ENCODE peak calls at places on chromosomes 12 and 14, in four cellular contexts. C, A, F and H are unnamed samples. For H3K4me1, the result is how much of the 10 kb centered on the place peaks cover.

GRCh38 chr14:24712909-24713308 is 78.9 kb upstream of the GZMB start:
- DNase-seq in C (no peak), F (no peak), A (no peak), H (no peak)

GRCh38 chr14:68363401-68363800 is 429.5 kb downstream of the ZFP36L1 start:
- DNase-seq in A (peak), C (no peak), F (no peak), H (no peak)

GRCh38 chr14:56490379-56490778 is 89.2 kb upstream of the TMEM260 start:
- DNase-seq in A (peak), C (no peak), F (no peak), H (no peak)

GRCh38 chr14:70919774-70920173 is 12.5 kb downstream of the PCNX1 start:
- DNase-seq in F (no peak), C (no peak), A (no peak), H (peak)

GRCh38 chr12:55983229-55983849 is 9.5 kb downstream of the RAB5B start:
- DNase-seq in A (no peak), F (no peak), C (no peak), H (no peak)

GRCh38 chr12:110940933-110941332 is 20.6 kb upstream of the MYL2 start:
- DNase-seq in C (no peak), F (no peak), A (no peak), H (no peak)

GRCh38 chr14:100573757-100574641 is 13.2 kb downstream of the BEGAIN start:
- DNase-seq in C (no peak), F (no peak), A (no peak), H (no peak)

GRCh38 chr12:95767703-95768102 is 22.9 kb downstream of the NTN4 start:
- DNase-seq in C (no peak), A (no peak), F (no peak), H (no peak)

GRCh38 chr14:67559639-67560038 is 26.5 kb downstream of the PLEKHH1 start:
- DNase-seq in A (no peak), F (no peak), C (no peak), H (no peak)

GRCh38 chr12:76914102-76914859 is 35.5 kb upstream of the CSRP2 start:
- DNase-seq in F (no peak), C (no peak), A (no peak), H (no peak)

GRCh38 chr12:27424631-27425230 is 21.8 kb upstream of the SMCO2 start:
- DNase-seq in F (no peak), C (no peak), A (peak), H (peak)

GRCh38 chr12:52049286-52049685 is 2.0 kb upstream of the NR4A1 start:
- DNase-seq in A (no peak), F (no peak), C (no peak), H (no peak)

GRCh38 chr14:91289464-91289863 is 45.0 kb upstream of the GPR68 start:
- DNase-seq in C (no peak), A (no peak), F (no peak), H (no peak)

GRCh38 chr12:78101181-78101876 is 270.6 kb downstream of the NAV3 start:
- DNase-seq in C (no peak), A (no peak), F (no peak), H (no peak)
- TF ChIP-seq CTCF in C (no peak), A (no peak), F (no peak), H (no peak)

GRCh38 chr12:109461049-109461845 is 15.9 kb downstream of the KCTD10 start:
- DNase-seq in A (no peak), F (no peak), C (peak), H (no peak)
- H3K4me1 ChIP-seq in A (under half), F (half or more), C (half or more), H (half or more)

GRCh38 chr12:103839103-103839502 is 1.9 kb downstream of the NT5DC3 start:
- DNase-seq in A (no peak), C (no peak), F (no peak), H (no peak)
- H3K4me3 ChIP-seq in A (no peak), C (peak), F (no peak), H (no peak)

DNA sequence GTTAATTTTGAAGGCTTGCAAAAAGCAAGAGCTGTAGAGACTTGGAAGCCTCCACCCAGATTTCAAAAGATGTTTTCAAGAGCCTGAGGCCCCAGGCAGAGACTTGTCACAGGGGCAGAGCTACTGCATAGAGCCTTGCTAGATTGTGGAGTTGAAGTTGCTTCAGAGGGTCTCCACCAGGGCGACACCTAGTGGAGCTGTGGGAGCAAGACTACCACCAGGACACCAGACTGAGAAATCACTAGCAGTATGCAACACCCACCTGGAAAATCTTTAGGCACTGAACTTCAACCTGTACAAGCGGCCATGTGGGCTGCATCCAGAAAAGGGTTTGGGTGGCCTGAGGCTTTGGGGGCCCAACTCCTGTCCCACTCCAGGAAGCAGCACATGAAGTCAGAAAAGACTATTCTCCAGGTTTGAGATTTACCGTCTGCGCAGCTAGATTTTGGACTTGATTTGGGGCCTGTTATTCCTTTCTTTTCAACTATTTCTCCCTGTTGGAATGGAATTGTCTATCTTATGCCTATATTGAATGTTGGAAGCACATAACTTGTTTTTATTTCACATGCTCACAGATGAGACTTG is 508.5 kb downstream of the FLRT2 start:
- DNase-seq in F (no peak), A (no peak), C (no peak), H (peak)
- TF ChIP-seq CTCF in F (peak), A (no peak), C (peak), H (peak)

GRCh38 chr12:63882844-63883243 is 38.3 kb downstream of the SRGAP1 start:
- DNase-seq in F (no peak), C (no peak), A (no peak), H (peak)
- H3K4me1 ChIP-seq in F (under half), C (under half), A (under half), H (under half)

DNA sequence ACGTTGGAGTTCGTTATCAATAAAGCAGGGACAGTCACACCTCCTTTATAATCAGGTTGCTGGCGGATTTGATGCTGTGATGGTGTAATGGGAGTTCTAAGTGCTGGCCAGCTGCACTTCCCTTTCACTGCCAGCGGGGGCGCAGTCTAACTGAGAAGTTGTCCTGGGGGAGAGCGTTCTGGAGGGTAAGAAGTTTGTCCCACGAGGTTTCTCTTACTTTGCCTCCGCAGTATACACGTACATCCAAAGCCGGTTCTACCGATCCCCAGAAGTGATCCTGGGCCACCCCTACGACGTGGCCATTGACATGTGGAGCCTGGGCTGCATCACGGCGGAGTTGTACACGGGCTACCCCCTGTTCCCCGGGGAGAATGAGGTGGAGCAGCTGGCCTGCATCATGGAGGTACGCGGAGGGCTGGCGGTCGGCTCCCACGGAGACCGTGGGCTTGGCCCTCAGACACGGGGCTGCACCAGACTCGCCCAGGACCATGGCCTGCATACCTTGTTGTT is 42.7 kb downstream of the DYRK4 start:
- DNase-seq in A (peak), C (peak), F (peak), H (peak)
- H3K4me3 ChIP-seq in A (peak), C (peak), F (peak), H (peak)

GRCh38 chr14:92737206-92737605 is 11.2 kb downstream of the LGMN start:
- DNase-seq in F (no peak), C (no peak), A (no peak), H (peak)
- TF ChIP-seq CTCF in F (no peak), C (no peak), A (no peak), H (no peak)